ENCODE peak calls at places on chromosome 16, in five cellular contexts. One of them, this sample, is unnamed.

GRCh38 chr16:77759821-77760220 is 28.5 kb upstream of the VAT1L start:
- DNase-seq in HepG2: no peak
- DNase-seq in right atrium auricular region: no peak
- DNase-seq in neural progenitor cell: no peak
- DNase-seq in CD8-positive, alpha-beta T cell: no peak
- DNase-seq in this sample: no peak

GRCh38 chr16:24773771-24774427 is 44.4 kb downstream of the TNRC6A start:
- DNase-seq in HepG2: no peak
- DNase-seq in right atrium auricular region: no peak
- DNase-seq in neural progenitor cell: no peak
- DNase-seq in CD8-positive, alpha-beta T cell: no peak
- DNase-seq in this sample: no peak

GRCh38 chr16:1572664-1573063 is 39.2 kb downstream of the TMEM204 start:
- DNase-seq in HepG2: no peak
- DNase-seq in right atrium auricular region: no peak
- DNase-seq in neural progenitor cell: no peak
- DNase-seq in CD8-positive, alpha-beta T cell: no peak
- DNase-seq in this sample: no peak

GRCh38 chr16:84807776-84808175 is 12.0 kb upstream of the CRISPLD2 start:
- DNase-seq in HepG2: no peak
- DNase-seq in right atrium auricular region: no peak
- DNase-seq in neural progenitor cell: no peak
- DNase-seq in CD8-positive, alpha-beta T cell: no peak
- DNase-seq in this sample: no peak

GRCh38 chr16:50709980-50710379 is 16.6 kb downstream of the NOD2 start:
- DNase-seq in HepG2: no peak
- DNase-seq in right atrium auricular region: no peak
- DNase-seq in neural progenitor cell: no peak
- DNase-seq in CD8-positive, alpha-beta T cell: no peak
- DNase-seq in this sample: no peak

GRCh38 chr16:66156538-66156937 is 210.0 kb upstream of the CDH5 start:
- DNase-seq in HepG2: no peak
- DNase-seq in right atrium auricular region: no peak
- DNase-seq in neural progenitor cell: no peak
- DNase-seq in CD8-positive, alpha-beta T cell: no peak
- DNase-seq in this sample: no peak

GRCh38 chr16:30813821-30814189 is 26.8 kb upstream of the ZNF629 start:
- DNase-seq in HepG2: no peak
- DNase-seq in right atrium auricular region: no peak
- DNase-seq in neural progenitor cell: no peak
- DNase-seq in CD8-positive, alpha-beta T cell: no peak
- DNase-seq in this sample: no peak

GRCh38 chr16:65510850-65511249 is 389.0 kb upstream of the CDH11 start:
- DNase-seq in HepG2: peak; percentile 29
- DNase-seq in right atrium auricular region: no peak
- DNase-seq in neural progenitor cell: no peak
- DNase-seq in CD8-positive, alpha-beta T cell: no peak
- DNase-seq in this sample: no peak

GRCh38 chr16:89324056-89325010 is 106.8 kb downstream of the ZNF778 start:
- DNase-seq in HepG2: no peak
- DNase-seq in right atrium auricular region: no peak
- DNase-seq in neural progenitor cell: no peak
- DNase-seq in CD8-positive, alpha-beta T cell: no peak
- DNase-seq in this sample: peak; percentile 35

GRCh38 chr16:78837706-78838105 is 738.3 kb downstream of the WWOX start:
- DNase-seq in HepG2: no peak
- DNase-seq in right atrium auricular region: no peak
- DNase-seq in neural progenitor cell: no peak
- DNase-seq in CD8-positive, alpha-beta T cell: no peak
- DNase-seq in this sample: no peak

GRCh38 chr16:78832100-78832499 is 732.6 kb downstream of the WWOX start:
- DNase-seq in HepG2: no peak
- DNase-seq in right atrium auricular region: no peak
- DNase-seq in neural progenitor cell: no peak
- DNase-seq in CD8-positive, alpha-beta T cell: no peak
- DNase-seq in this sample: no peak

DNA sequence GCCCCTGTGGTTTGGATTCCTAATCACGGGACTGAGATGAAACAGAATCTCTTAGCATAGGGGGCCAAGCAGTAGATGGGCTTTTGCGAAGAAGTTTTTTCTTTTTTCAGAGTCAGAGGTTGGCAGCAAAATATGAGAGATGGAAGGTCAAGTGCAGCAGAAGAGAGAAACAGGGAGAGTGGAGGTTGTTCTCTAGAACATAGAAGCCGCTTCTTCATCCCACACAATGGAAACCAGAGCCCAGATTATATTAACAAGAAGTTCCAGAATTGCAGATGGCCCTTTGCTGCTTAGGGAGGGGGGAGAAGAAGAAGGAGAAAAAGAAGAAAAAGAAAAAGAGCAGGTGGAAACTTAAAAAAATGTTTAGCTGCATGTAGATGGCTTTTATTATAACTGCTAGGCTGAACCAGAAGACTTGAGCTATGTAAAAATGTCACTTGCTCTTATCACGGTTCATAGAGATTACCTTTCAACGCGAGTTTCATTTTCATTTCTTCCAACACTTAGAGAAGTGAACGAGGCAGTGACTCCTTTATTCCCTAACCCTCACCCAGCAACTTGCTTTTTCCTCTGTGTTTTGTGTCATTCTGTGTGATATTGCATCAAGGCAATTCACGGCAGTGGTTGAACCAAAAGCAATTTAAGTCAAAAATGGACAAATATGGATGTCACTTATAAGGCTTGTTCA is 737.5 kb downstream of the WWOX start:
- DNase-seq in HepG2: no peak
- DNase-seq in right atrium auricular region: no peak
- DNase-seq in neural progenitor cell: no peak
- DNase-seq in CD8-positive, alpha-beta T cell: no peak
- DNase-seq in this sample: no peak
- H3K27ac ChIP-seq in HepG2: no peak overlapping the region
- H3K27ac ChIP-seq in right atrium auricular region: no peak overlapping the region
- H3K27ac ChIP-seq in neural progenitor cell: no peak overlapping the region
- H3K27ac ChIP-seq in CD8-positive, alpha-beta T cell: no peak overlapping the region
- H3K27ac ChIP-seq in this sample: no peak overlapping the region

DNA sequence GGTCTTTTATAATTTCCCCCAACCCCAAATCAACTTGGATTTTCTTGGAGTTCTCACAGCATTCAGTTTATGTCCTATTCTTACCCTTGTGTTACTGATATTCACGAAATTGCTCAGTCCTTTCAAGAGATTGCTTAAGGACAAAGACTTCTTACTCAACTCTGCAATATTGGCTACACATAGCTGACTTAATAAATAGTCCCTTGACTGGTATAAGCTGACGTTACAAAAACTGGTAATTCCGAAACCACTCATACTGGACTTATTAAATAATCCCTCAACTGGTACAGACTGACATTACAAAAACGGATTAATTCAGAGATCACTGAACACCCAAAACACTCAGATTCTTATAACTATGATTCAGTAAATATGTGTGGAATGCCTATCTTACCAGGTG is 860 bp downstream of the TIGD7 start:
- DNase-seq in HepG2: no peak
- DNase-seq in right atrium auricular region: no peak
- DNase-seq in neural progenitor cell: no peak
- DNase-seq in CD8-positive, alpha-beta T cell: no peak
- DNase-seq in this sample: no peak
- H3K4me3 ChIP-seq in HepG2: no peak overlapping the region
- H3K4me3 ChIP-seq in right atrium auricular region: peak overlapping the region; percentile 68
- H3K4me3 ChIP-seq in neural progenitor cell: peak overlapping the region; percentile 69
- H3K4me3 ChIP-seq in CD8-positive, alpha-beta T cell: peak overlapping the region; percentile 90
- H3K4me3 ChIP-seq in this sample: peak overlapping the region; percentile 83

DNA sequence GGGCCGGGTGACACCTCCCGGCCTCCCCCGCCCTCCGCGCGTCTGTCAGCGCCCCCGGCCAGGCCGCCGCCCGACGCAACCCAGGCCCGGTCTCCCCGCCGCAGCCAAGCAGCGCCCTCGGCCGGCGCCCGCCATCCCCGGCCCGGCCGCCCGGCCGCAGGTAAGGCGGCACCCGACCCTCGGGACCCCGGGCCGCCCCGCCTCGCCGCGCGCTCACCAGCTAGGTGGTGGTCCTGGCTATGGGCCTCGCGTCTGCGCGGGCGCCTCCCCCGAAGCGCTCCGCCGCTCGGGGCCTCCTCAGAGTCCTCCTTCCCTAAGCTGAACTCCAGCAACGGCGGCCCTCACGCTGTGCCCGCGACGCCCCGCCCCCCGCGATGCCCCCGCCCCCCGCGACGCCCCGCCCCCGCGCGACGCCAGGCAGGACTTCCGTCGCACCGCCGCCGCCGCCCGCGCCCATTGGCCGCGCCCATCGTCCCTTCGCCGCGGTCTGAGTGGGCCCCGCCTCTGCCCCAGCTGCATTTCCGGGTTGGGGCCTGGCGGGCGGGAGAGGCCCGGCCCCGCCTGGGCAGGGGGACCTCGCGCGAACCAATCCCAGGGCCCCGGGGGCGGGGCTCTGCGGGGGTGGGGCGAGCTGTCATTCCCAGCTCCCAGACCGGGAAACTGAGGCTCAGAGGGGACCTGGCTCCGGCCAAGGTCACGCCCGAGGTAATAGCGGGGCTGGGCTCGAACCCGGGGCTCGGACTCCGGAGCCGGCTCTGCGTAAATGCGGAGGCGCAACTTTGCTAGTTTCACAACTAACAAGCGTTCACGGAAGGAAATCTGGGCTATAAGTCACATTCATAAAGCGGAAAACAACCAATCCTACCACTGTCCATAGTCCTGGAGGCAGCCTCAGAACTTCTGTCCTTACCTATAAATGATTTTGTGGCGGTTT is 9.0 kb upstream of the KCTD5 start:
- DNase-seq in HepG2: peak; percentile 86
- DNase-seq in right atrium auricular region: peak; percentile 94
- DNase-seq in neural progenitor cell: peak; percentile 98
- DNase-seq in CD8-positive, alpha-beta T cell: peak; percentile 98
- DNase-seq in this sample: peak; percentile 97
- H3K27ac ChIP-seq in HepG2: peak overlapping the region; percentile 47
- H3K27ac ChIP-seq in right atrium auricular region: peak overlapping the region; percentile 68
- H3K27ac ChIP-seq in neural progenitor cell: no peak overlapping the region
- H3K27ac ChIP-seq in CD8-positive, alpha-beta T cell: peak overlapping the region; percentile 76
- H3K27ac ChIP-seq in this sample: peak overlapping the region; percentile 94

DNA sequence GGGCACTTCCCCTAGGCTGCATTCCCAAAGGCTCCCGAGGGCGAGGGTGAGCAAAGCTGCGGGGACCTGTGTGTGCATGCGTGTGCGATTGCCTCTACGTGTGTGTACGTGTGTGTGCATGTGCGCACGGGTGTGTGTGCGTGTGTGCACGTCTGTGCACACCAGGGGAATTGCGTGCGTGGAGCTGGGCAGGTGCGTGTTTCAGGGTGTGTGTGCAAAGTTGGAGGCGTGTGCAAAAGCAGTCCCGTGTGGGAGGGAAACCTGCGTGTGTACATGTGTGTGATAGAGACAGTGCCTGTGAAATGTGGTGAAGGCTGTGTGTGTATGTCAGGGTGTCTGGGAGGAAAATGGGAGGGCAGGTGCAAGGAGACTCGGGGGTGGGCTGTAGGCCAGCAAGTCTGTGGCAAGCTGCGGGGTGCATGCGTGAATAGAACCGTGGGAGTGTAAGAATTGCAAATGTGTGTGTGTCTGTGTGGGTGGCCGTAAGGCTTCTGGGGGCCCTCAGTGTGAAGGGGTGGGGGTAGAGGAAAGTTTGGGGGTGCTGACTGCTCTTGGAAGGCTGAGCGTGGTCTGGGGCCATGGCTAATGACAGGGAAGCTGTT is 481 bp downstream of the SEC14L5 start:
- DNase-seq in HepG2: no peak
- DNase-seq in right atrium auricular region: no peak
- DNase-seq in neural progenitor cell: no peak
- DNase-seq in CD8-positive, alpha-beta T cell: no peak
- DNase-seq in this sample: no peak
- H3K4me3 ChIP-seq in HepG2: peak overlapping the region; percentile 30
- H3K4me3 ChIP-seq in right atrium auricular region: no peak overlapping the region
- H3K4me3 ChIP-seq in neural progenitor cell: peak overlapping the region; percentile 24
- H3K4me3 ChIP-seq in CD8-positive, alpha-beta T cell: peak overlapping the region; percentile 58
- H3K4me3 ChIP-seq in this sample: peak overlapping the region; percentile 64

DNA sequence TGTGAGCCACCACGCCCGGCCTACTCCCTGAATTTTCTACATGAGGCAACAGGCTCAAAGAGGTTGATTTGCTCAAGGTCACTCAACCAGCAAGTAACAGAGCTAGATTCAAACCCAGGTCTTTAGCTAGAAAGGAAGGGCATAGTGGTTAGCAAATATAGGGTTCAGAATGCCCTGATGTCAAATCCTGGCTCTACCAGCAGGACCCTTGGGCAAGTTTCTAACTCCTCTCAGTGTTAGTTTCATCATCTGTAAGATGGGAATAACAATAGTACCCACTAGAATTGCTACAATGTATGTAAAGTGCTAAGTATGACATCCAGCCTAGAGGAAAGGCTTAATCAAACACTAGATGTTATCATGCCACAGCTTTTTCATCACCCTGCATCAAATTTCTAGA is 19.1 kb upstream of the CYB5B start:
- DNase-seq in HepG2: no peak
- DNase-seq in right atrium auricular region: no peak
- DNase-seq in neural progenitor cell: no peak
- DNase-seq in CD8-positive, alpha-beta T cell: no peak
- DNase-seq in this sample: no peak
- H3K27ac ChIP-seq in HepG2: peak overlapping the region; percentile 9
- H3K27ac ChIP-seq in right atrium auricular region: no peak overlapping the region
- H3K27ac ChIP-seq in neural progenitor cell: no peak overlapping the region
- H3K27ac ChIP-seq in CD8-positive, alpha-beta T cell: no peak overlapping the region
- H3K27ac ChIP-seq in this sample: no peak overlapping the region

GRCh38 chr16:88008835-88009234 is 57.6 kb downstream of the BANP start:
- DNase-seq in HepG2: no peak
- DNase-seq in right atrium auricular region: no peak
- DNase-seq in neural progenitor cell: no peak
- DNase-seq in CD8-positive, alpha-beta T cell: no peak
- DNase-seq in this sample: no peak
- H3K4me3 ChIP-seq in HepG2: no peak overlapping the region
- H3K4me3 ChIP-seq in right atrium auricular region: no peak overlapping the region
- H3K4me3 ChIP-seq in neural progenitor cell: no peak overlapping the region
- H3K4me3 ChIP-seq in CD8-positive, alpha-beta T cell: no peak overlapping the region
- H3K4me3 ChIP-seq in this sample: no peak overlapping the region

DNA sequence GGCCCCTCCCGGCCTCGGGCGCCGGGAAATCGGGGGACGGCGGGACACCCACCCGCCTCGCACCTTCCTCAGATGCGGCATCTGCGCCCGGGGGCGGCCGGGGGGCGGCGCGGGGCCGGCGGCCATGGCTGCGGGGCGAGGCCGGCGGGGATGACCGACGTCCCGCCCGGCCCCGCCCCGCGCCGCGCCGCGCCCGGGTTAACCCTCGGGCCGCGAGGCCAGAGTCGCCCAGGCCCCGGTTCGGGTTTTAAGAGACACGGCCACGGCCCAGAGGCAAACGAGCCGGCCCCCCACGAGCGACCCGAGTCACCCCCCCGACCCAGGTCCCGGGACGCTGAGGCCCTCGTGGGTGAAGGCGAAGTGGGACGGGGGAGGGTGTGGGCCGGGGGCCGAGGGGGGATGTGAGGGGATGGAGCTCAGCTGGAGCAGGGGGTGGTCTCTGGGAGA is at the start of gene RGS11:
- DNase-seq in HepG2: no peak
- DNase-seq in right atrium auricular region: no peak
- DNase-seq in neural progenitor cell: no peak
- DNase-seq in CD8-positive, alpha-beta T cell: no peak
- DNase-seq in this sample: no peak
- H3K27ac ChIP-seq in HepG2: no peak within 1 kb of the TSS
- H3K27ac ChIP-seq in right atrium auricular region: peak within 1 kb of the TSS; percentile 48
- H3K27ac ChIP-seq in neural progenitor cell: no peak within 1 kb of the TSS
- H3K27ac ChIP-seq in CD8-positive, alpha-beta T cell: no peak within 1 kb of the TSS
- H3K27ac ChIP-seq in this sample: peak within 1 kb of the TSS; percentile 57

DNA sequence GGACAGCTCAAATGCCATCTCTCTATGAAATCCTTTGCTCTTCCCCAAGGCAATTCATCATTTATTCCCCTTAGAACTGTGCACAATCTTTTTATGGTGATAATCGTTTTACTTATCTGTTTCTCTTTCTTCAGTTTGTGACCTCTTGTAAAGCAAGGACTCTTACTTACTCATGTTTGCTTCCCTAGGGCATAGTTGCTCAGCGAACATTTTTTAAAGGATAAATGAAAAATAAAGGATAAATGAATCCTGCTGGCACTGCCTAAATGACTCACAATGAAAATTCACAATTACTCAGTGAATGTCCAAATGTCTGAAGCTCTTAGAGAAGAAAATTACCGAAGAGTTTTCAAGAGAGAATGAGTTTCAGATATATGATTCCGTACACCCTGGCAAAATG is 671.7 kb downstream of the CDH11 start:
- DNase-seq in HepG2: no peak
- DNase-seq in right atrium auricular region: no peak
- DNase-seq in neural progenitor cell: no peak
- DNase-seq in CD8-positive, alpha-beta T cell: no peak
- DNase-seq in this sample: no peak
- H3K4me3 ChIP-seq in HepG2: no peak overlapping the region
- H3K4me3 ChIP-seq in right atrium auricular region: no peak overlapping the region
- H3K4me3 ChIP-seq in neural progenitor cell: no peak overlapping the region
- H3K4me3 ChIP-seq in CD8-positive, alpha-beta T cell: no peak overlapping the region
- H3K4me3 ChIP-seq in this sample: no peak overlapping the region